ENCODE peak calls at places on chromosomes 1 and 21, in nine cellular contexts. B is breast epithelium, X is cardiac fibroblast, G is foreskin fibroblast, S is mucosa of descending colon, F is PC-3, U is endothelial cell, I is IMR-90, P is HFF-Myc. E is an unnamed sample.

GRCh38 chr1:230303069-230303468 is 123.1 kb downstream of the PGBD5 start:
- DNase-seq in B (no peak), X (peak; percentile 15), G (peak; percentile 42), S (no peak), F (no peak), U (no peak), I (no peak), P (no peak), E (no peak)

GRCh38 chr1:44673675-44674112 is 587 bp downstream of the TMEM53 start:
- DNase-seq in B (no peak), X (no peak), G (peak; percentile 55), S (no peak), F (peak; percentile 11), U (no peak), I (no peak), P (no peak), E (no peak)

GRCh38 chr21:42991992-42992740 is 17.8 kb downstream of the PKNOX1 start:
- DNase-seq in B (no peak), X (peak; percentile 93), G (peak; percentile 96), S (no peak), F (peak; percentile 60), U (peak; percentile 23), I (peak; percentile 97), P (peak; percentile 87), E (no peak)

GRCh38 chr1:10253755-10254154 is 43.4 kb downstream of the KIF1B start:
- DNase-seq in B (no peak), X (peak; percentile 82), G (peak; percentile 80), S (no peak), F (peak; percentile 2), U (no peak), I (peak; percentile 90), P (peak; percentile 49), E (no peak)

GRCh38 chr1:205077158-205077933 is 6.9 kb downstream of the TMEM81 start:
- DNase-seq in B (no peak), X (peak; percentile 46), G (no peak), S (no peak), F (no peak), U (no peak), I (no peak), P (no peak), E (no peak)

GRCh38 chr1:201693887-201694614 is 134.9 kb upstream of the IPO9 start:
- DNase-seq in B (no peak), X (no peak), G (no peak), S (no peak), F (no peak), U (no peak), I (no peak), P (no peak), E (no peak)

GRCh38 chr1:1602321-1602931 is 2.5 kb upstream of the FNDC10 start:
- DNase-seq in B (no peak), X (no peak), G (no peak), S (no peak), F (no peak), U (no peak), I (no peak), P (no peak), E (no peak)

GRCh38 chr1:34885405-34886247 is 26.1 kb upstream of the SMIM12 start:
- DNase-seq in B (no peak), X (peak; percentile 34), G (peak; percentile 74), S (peak; percentile 74), F (no peak), U (peak; percentile 56), I (no peak), P (no peak), E (no peak)

GRCh38 chr1:24108334-24109165 is 3.4 kb downstream of the MYOM3 start:
- DNase-seq in B (no peak), X (peak; percentile 76), G (peak; percentile 78), S (peak; percentile 61), F (peak; percentile 68), U (no peak), I (peak; percentile 69), P (peak; percentile 31), E (no peak)

GRCh38 chr1:169321539-169321938 is 46.1 kb downstream of the NME7 start:
- DNase-seq in B (no peak), X (peak; percentile 39), G (peak; percentile 80), S (no peak), F (peak; percentile 85), U (no peak), I (peak; percentile 76), P (no peak), E (no peak)

DNA sequence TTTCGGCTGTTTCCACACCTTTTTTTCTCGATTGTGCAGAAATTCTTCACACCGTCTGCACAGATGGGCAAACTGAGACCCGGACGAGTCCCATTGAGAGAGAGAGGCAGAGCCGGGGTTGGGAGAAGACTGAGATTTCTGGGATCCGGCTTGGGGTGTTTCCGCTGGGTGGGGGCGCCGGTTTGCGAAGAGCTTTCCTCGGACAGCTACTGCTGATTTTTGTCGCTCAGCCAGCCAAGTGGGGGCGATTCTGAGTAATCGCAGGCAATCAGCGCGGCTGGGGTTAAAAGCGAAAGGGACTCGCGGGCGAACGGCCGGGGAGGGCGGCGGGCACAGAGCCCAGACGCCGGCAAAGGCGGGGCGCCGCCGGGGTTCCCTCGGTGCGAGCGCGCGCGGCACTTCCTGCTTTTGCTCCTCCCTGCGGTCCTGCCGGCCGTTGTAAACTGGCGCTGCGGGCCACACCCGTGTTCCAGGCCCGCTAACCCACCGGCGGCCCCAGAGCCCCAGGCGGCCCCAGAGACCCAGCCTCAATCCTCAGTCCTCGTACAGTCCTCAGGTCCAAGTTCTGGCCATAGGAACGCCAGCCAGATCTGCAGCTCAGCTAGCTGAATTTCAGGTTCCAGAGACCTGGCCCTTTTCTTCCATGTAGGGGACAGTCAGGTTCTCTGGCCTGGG is 32.4 kb upstream of the JUN start:
- DNase-seq in B (peak; percentile 77), X (peak; percentile 92), G (peak; percentile 98), S (peak; percentile 96), F (peak; percentile 89), U (peak; percentile 79), I (peak; percentile 89), P (peak; percentile 40), E (peak; percentile 67)
- TF ChIP-seq CTCF in B (no peak), X (peak; percentile 1), G (no peak), S (no peak), F (peak; percentile 11), U (no peak), I (peak; percentile 10), P (no peak), E (no peak)

GRCh38 chr21:45494135-45494850 is 47.9 kb downstream of the SLC19A1 start:
- DNase-seq in B (no peak), X (no peak), G (no peak), S (no peak), F (no peak), U (no peak), I (no peak), P (no peak), E (no peak)
- TF ChIP-seq CTCF in B (no peak), X (no peak), G (no peak), S (no peak), F (no peak), U (no peak), I (no peak), P (no peak), E (no peak)

GRCh38 chr1:58621375-58621774 is 44.3 kb upstream of the TACSTD2 start:
- DNase-seq in B (no peak), X (no peak), G (no peak), S (no peak), F (no peak), U (no peak), I (no peak), P (no peak), E (no peak)

GRCh38 chr1:58619286-58620054 is 42.4 kb upstream of the TACSTD2 start:
- DNase-seq in B (no peak), X (peak; percentile 44), G (peak; percentile 24), S (no peak), F (no peak), U (no peak), I (no peak), P (no peak), E (no peak)

GRCh38 chr1:58620926-58621325 is 43.9 kb upstream of the TACSTD2 start:
- DNase-seq in B (no peak), X (no peak), G (no peak), S (no peak), F (peak; percentile 52), U (no peak), I (no peak), P (no peak), E (no peak)

GRCh38 chr1:58620259-58620658 is 43.2 kb upstream of the TACSTD2 start:
- DNase-seq in B (no peak), X (no peak), G (no peak), S (peak; percentile 44), F (peak; percentile 69), U (no peak), I (no peak), P (no peak), E (no peak)

GRCh38 chr1:58622571-58622970 is 45.5 kb upstream of the TACSTD2 start:
- DNase-seq in B (no peak), X (no peak), G (no peak), S (no peak), F (no peak), U (no peak), I (no peak), P (no peak), E (no peak)
- TF ChIP-seq CTCF in B (no peak), X (no peak), G (no peak), S (no peak), F (no peak), U (no peak), I (no peak), P (no peak), E (no peak)

GRCh38 chr1:174157157-174157806 is 2.0 kb upstream of the RABGAP1L start:
- DNase-seq in B (no peak), X (no peak), G (no peak), S (no peak), F (peak; percentile 59), U (no peak), I (no peak), P (no peak), E (no peak)

GRCh38 chr1:174160603-174161002 is 1.3 kb downstream of the RABGAP1L start:
- DNase-seq in B (no peak), X (no peak), G (no peak), S (no peak), F (no peak), U (no peak), I (no peak), P (no peak), E (no peak)

GRCh38 chr1:174158767-174159252 is 510 bp upstream of the RABGAP1L start:
- DNase-seq in B (no peak), X (no peak), G (no peak), S (no peak), F (no peak), U (no peak), I (no peak), P (no peak), E (no peak)

GRCh38 chr1:174160109-174160473 is 771 bp downstream of the RABGAP1L start:
- DNase-seq in B (no peak), X (peak; percentile 31), G (peak; percentile 74), S (peak; percentile 78), F (peak; percentile 27), U (peak; percentile 28), I (peak; percentile 39), P (no peak), E (peak; percentile 24)

GRCh38 chr1:174159253-174160108 is at the start of gene RABGAP1L:
- DNase-seq in B (peak; percentile 81), X (peak; percentile 97), G (peak; percentile 99), S (peak; percentile 97), F (peak; percentile 90), U (peak; percentile 93), I (peak; percentile 92), P (peak; percentile 53), E (peak; percentile 47)
- TF ChIP-seq CTCF in B (no peak), X (no peak), G (no peak), S (no peak), F (no peak), U (no peak), I (no peak), P (no peak), E (no peak)

GRCh38 chr21:41957991-41958766 is 4.4 kb upstream of the C2CD2 start:
- DNase-seq in B (peak; percentile 44), X (peak; percentile 93), G (peak; percentile 93), S (peak; percentile 55), F (peak; percentile 99), U (no peak), I (peak; percentile 98), P (peak; percentile 96), E (peak; percentile 44)
- TF ChIP-seq CTCF in B (peak; percentile 46), X (peak; percentile 39), G (peak; percentile 23), S (no peak), F (peak; percentile 33), U (no peak), I (peak; percentile 58), P (peak; percentile 40), E (no peak)

E was measured in omental fat pad.